ENCODE peak calls at places on chromosome 16, in five cellular contexts. X is K562, A is HepG2, D is A549, K is GM12878. E is an unnamed sample.
A peak's percentile ranks its signal among the peaks of the same experiment; 100 is the strongest.

GRCh38 chr16:35339337-35339736 is 1879.9 kb downstream of the TP53TG3F start:
- DNase-seq in X (peak; percentile 9), A (no peak), D (no peak), K (no peak), E (no peak)

GRCh38 chr16:67860589-67861398 is 12.1 kb upstream of the EDC4 start:
- DNase-seq in X (no peak), A (no peak), D (no peak), K (no peak), E (peak; percentile 64)

GRCh38 chr16:64184156-64184555 is 937.7 kb downstream of the CDH11 start:
- DNase-seq in X (no peak), A (no peak), D (no peak), K (no peak), E (no peak)

GRCh38 chr16:88541831-88542230 is 28.4 kb upstream of the ZC3H18 start:
- DNase-seq in X (no peak), A (no peak), D (no peak), K (no peak), E (no peak)

GRCh38 chr16:89150981-89151380 is 20.6 kb upstream of the CDH15 start:
- DNase-seq in X (no peak), A (no peak), D (no peak), K (no peak), E (no peak)

GRCh38 chr16:85898521-85899442 is at the start of gene IRF8:
- DNase-seq in X (no peak), A (no peak), D (no peak), K (peak; percentile 59), E (no peak)

GRCh38 chr16:21614896-21615295 is 15.5 kb downstream of the METTL9 start:
- DNase-seq in X (no peak), A (no peak), D (no peak), K (no peak), E (no peak)

GRCh38 chr16:29940656-29941055 is 14.6 kb upstream of the KCTD13 start:
- DNase-seq in X (no peak), A (no peak), D (no peak), K (no peak), E (no peak)

GRCh38 chr16:1332618-1333148 is 762 bp upstream of the BAIAP3 start:
- DNase-seq in X (no peak), A (no peak), D (no peak), K (no peak), E (no peak)

GRCh38 chr16:13063457-13063856 is 162.1 kb downstream of the SHISA9 start:
- DNase-seq in X (no peak), A (no peak), D (no peak), K (no peak), E (no peak)

GRCh38 chr16:81313731-81314602 is 795 bp upstream of the GAN start:
- DNase-seq in X (no peak), A (peak; percentile 65), D (no peak), K (no peak), E (no peak)

GRCh38 chr16:86865866-86866675 is 287.7 kb downstream of the FOXL1 start:
- DNase-seq in X (no peak), A (no peak), D (no peak), K (no peak), E (peak; percentile 44)

GRCh38 chr16:745739-746138 is 4.9 kb upstream of the CIAO3 start:
- DNase-seq in X (peak; percentile 88), A (no peak), D (peak; percentile 63), K (no peak), E (no peak)

GRCh38 chr16:81378049-81378448 is 63.3 kb downstream of the GAN start:
- DNase-seq in X (no peak), A (no peak), D (no peak), K (no peak), E (no peak)

GRCh38 chr16:15444264-15444663 is 9.9 kb downstream of the BMERB1 start:
- DNase-seq in X (no peak), A (no peak), D (no peak), K (no peak), E (no peak)

GRCh38 chr16:28538733-28539596 is at the start of gene NUPR1:
- DNase-seq in X (no peak), A (peak; percentile 89), D (peak; percentile 63), K (no peak), E (peak; percentile 97)

GRCh38 chr16:76118344-76118743 is 158.9 kb upstream of the CNTNAP4 start:
- DNase-seq in X (no peak), A (no peak), D (no peak), K (no peak), E (no peak)

GRCh38 chr16:9797306-9797705 is 384.9 kb downstream of the GRIN2A start:
- DNase-seq in X (no peak), A (peak; percentile 13), D (no peak), K (no peak), E (no peak)

GRCh38 chr16:49619811-49620157 is 236.1 kb downstream of the ZNF423 start:
- DNase-seq in X (no peak), A (no peak), D (no peak), K (no peak), E (no peak)

GRCh38 chr16:53967172-53967571 is 263.2 kb downstream of the FTO start:
- DNase-seq in X (no peak), A (no peak), D (no peak), K (no peak), E (no peak)

GRCh38 chr16:9050102-9050830 is 41.2 kb upstream of the HAPSTR1 start:
- DNase-seq in X (peak; percentile 53), A (peak; percentile 52), D (no peak), K (no peak), E (peak; percentile 16)

GRCh38 chr16:73298562-73298961 is 250.6 kb upstream of the ZFHX3 start:
- DNase-seq in X (no peak), A (peak; percentile 9), D (no peak), K (no peak), E (peak; percentile 61)

GRCh38 chr16:78461496-78461938 is 362.1 kb downstream of the WWOX start:
- DNase-seq in X (no peak), A (peak; percentile 59), D (no peak), K (no peak), E (no peak)

GRCh38 chr16:66370786-66371684 is 4.5 kb downstream of the CDH5 start:
- DNase-seq in X (no peak), A (no peak), D (no peak), K (no peak), E (no peak)

GRCh38 chr16:84829168-84829965 is 9.6 kb downstream of the CRISPLD2 start:
- DNase-seq in X (no peak), A (no peak), D (no peak), K (no peak), E (peak; percentile 93)

GRCh38 chr16:75676909-75677308 is at the start of gene CPHXL2:
- DNase-seq in X (no peak), A (no peak), D (no peak), K (no peak), E (no peak)

GRCh38 chr16:12917653-12918052 is 16.3 kb downstream of the SHISA9 start:
- DNase-seq in X (no peak), A (no peak), D (peak; percentile 27), K (no peak), E (no peak)

GRCh38 chr16:67862623-67863583 is 9.9 kb upstream of the EDC4 start:
- DNase-seq in X (no peak), A (no peak), D (no peak), K (no peak), E (peak; percentile 45)

GRCh38 chr16:53960954-53961616 is 257.1 kb downstream of the FTO start:
- DNase-seq in X (no peak), A (no peak), D (no peak), K (no peak), E (no peak)

GRCh38 chr16:23485257-23485614 is 25.1 kb downstream of the GGA2 start:
- DNase-seq in X (no peak), A (no peak), D (no peak), K (no peak), E (no peak)

GRCh38 chr16:23484501-23485256 is 25.6 kb downstream of the GGA2 start:
- DNase-seq in X (no peak), A (no peak), D (no peak), K (no peak), E (no peak)

GRCh38 chr16:23486480-23486879 is 23.8 kb downstream of the GGA2 start:
- DNase-seq in X (no peak), A (no peak), D (no peak), K (no peak), E (no peak)

GRCh38 chr16:23482778-23483177 is 27.5 kb downstream of the GGA2 start:
- DNase-seq in X (no peak), A (no peak), D (no peak), K (no peak), E (no peak)

GRCh38 chr16:23485841-23486240 is 24.5 kb downstream of the GGA2 start:
- DNase-seq in X (no peak), A (no peak), D (no peak), K (no peak), E (no peak)
- TF ChIP-seq USF2 in X (no peak), A (no peak), D (no peak), K (no peak), E (no peak)

GRCh38 chr16:2791174-2791573 is 3.8 kb upstream of the PRSS33 start:
- DNase-seq in X (no peak), A (no peak), D (no peak), K (no peak), E (no peak)
- TF ChIP-seq BHLHE40 in X (no peak), A (no peak), D (no peak), K (no peak), E (no peak)

GRCh38 chr16:57186630-57187507 is 740 bp downstream of the RSPRY1 start:
- DNase-seq in X (peak; percentile 28), A (peak; percentile 54), D (peak; percentile 35), K (no peak), E (no peak)
- TF ChIP-seq USF2 in X (no peak), A (no peak), D (no peak), K (no peak), E (no peak)

GRCh38 chr16:27326738-27327585 is 13.2 kb downstream of the IL4R start:
- DNase-seq in X (no peak), A (peak; percentile 81), D (peak; percentile 84), K (no peak), E (peak; percentile 97)
- TF ChIP-seq BHLHE40 in X (no peak), A (no peak), D (no peak), K (no peak), E (no peak)

DNA sequence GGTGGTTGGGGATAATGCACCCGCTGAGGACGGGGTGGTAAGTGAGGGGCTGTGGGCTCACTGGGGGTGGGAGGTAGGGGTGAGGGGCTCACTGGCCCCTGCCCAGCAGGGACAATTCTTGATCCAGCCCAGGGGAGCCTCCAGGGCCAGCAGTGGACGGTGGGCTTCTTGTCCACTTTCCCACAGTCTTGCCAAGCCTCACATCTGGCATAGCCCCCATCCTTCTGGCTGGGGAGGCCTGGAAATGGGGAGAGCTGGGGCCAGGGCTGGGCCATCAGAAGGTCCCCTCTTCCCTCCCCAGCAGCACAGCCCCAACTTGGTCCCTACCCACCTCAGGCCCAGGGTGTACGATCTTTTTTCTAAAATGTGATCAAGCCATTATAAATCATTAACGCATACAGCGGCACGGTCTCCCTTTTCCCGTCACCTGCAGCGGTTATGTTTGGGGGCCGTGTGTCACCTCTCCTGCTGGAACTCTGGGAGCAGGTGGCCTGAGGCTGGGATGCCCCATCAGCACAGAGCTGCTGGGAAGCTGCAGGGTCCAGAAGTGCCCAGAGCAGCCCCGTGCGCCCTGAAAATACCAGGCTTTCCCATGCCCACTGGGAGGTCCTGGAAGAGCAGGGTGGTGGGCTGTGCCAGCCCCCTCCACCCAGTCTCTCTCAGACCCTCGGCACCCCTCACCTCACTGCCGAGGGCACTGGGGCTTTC is 7.2 kb upstream of the SETD6 start:
- DNase-seq in X (no peak), A (no peak), D (no peak), K (no peak), E (no peak)
- TF ChIP-seq USF2 in X (no peak), A (no peak), D (no peak), K (no peak), E (no peak)